ENCODE peak calls at places on chromosomes 3 and 15, in ten cellular contexts. One of them, this sample, is unnamed.
A peak's percentile ranks its signal among the peaks of the same experiment; 100 is the strongest.

GRCh38 chr3:4719011-4719649 is 226.0 kb downstream of the ITPR1 start:
- DNase-seq in aorta: no peak
- DNase-seq in COR-L47: no peak
- DNase-seq in activated T-cell treated with anti-CD3 and anti-CD28 coated beads, Interleukin-2, amount 50 U/mL, for 4 hours: no peak
- DNase-seq in kidney tubule cell: peak; percentile 30
- DNase-seq in stromal cell of bone marrow: no peak
- DNase-seq in stimulated activated CD8-positive, alpha-beta memory T cell treated with anti-CD3 and anti-CD28 coated beads, Interleukin-15, amount 100 ng/mL, for 4 hours: no peak
- DNase-seq in T-cell: no peak
- DNase-seq in BJ: no peak
- DNase-seq in uterus: no peak
- DNase-seq in this sample: no peak

GRCh38 chr3:171320721-171321120 is 139.5 kb downstream of the TNIK start:
- DNase-seq in kidney tubule cell: no peak
- DNase-seq in activated T-cell treated with anti-CD3 and anti-CD28 coated beads, Interleukin-2, amount 50 U/mL, for 4 hours: no peak
- DNase-seq in stromal cell of bone marrow: no peak
- DNase-seq in BJ: no peak
- DNase-seq in aorta: no peak
- DNase-seq in stimulated activated CD8-positive, alpha-beta memory T cell treated with anti-CD3 and anti-CD28 coated beads, Interleukin-15, amount 100 ng/mL, for 4 hours: no peak
- DNase-seq in uterus: no peak
- DNase-seq in COR-L47: no peak
- DNase-seq in T-cell: no peak
- DNase-seq in this sample: no peak

GRCh38 chr3:196016485-196016884 is 65.4 kb downstream of the TFRC start:
- DNase-seq in stromal cell of bone marrow: peak; percentile 61
- DNase-seq in T-cell: no peak
- DNase-seq in kidney tubule cell: peak; percentile 45
- DNase-seq in stimulated activated CD8-positive, alpha-beta memory T cell treated with anti-CD3 and anti-CD28 coated beads, Interleukin-15, amount 100 ng/mL, for 4 hours: no peak
- DNase-seq in activated T-cell treated with anti-CD3 and anti-CD28 coated beads, Interleukin-2, amount 50 U/mL, for 4 hours: no peak
- DNase-seq in COR-L47: no peak
- DNase-seq in aorta: no peak
- DNase-seq in uterus: no peak
- DNase-seq in BJ: peak; percentile 10
- DNase-seq in this sample: no peak

GRCh38 chr3:49462222-49462621 is 7.8 kb upstream of the DAG1 start:
- DNase-seq in kidney tubule cell: peak; percentile 75
- DNase-seq in stromal cell of bone marrow: no peak
- DNase-seq in aorta: no peak
- DNase-seq in activated T-cell treated with anti-CD3 and anti-CD28 coated beads, Interleukin-2, amount 50 U/mL, for 4 hours: no peak
- DNase-seq in uterus: no peak
- DNase-seq in BJ: no peak
- DNase-seq in T-cell: no peak
- DNase-seq in COR-L47: no peak
- DNase-seq in stimulated activated CD8-positive, alpha-beta memory T cell treated with anti-CD3 and anti-CD28 coated beads, Interleukin-15, amount 100 ng/mL, for 4 hours: no peak
- DNase-seq in this sample: no peak

GRCh38 chr3:112143689-112144088 is 10.6 kb upstream of the GCSAM start:
- DNase-seq in COR-L47: no peak
- DNase-seq in uterus: no peak
- DNase-seq in aorta: no peak
- DNase-seq in stromal cell of bone marrow: no peak
- DNase-seq in activated T-cell treated with anti-CD3 and anti-CD28 coated beads, Interleukin-2, amount 50 U/mL, for 4 hours: no peak
- DNase-seq in T-cell: no peak
- DNase-seq in stimulated activated CD8-positive, alpha-beta memory T cell treated with anti-CD3 and anti-CD28 coated beads, Interleukin-15, amount 100 ng/mL, for 4 hours: no peak
- DNase-seq in BJ: no peak
- DNase-seq in kidney tubule cell: no peak
- DNase-seq in this sample: no peak

GRCh38 chr15:59953392-59953883 is 50.7 kb upstream of the FOXB1 start:
- DNase-seq in T-cell: no peak
- DNase-seq in BJ: no peak
- DNase-seq in stimulated activated CD8-positive, alpha-beta memory T cell treated with anti-CD3 and anti-CD28 coated beads, Interleukin-15, amount 100 ng/mL, for 4 hours: no peak
- DNase-seq in aorta: no peak
- DNase-seq in kidney tubule cell: peak; percentile 26
- DNase-seq in activated T-cell treated with anti-CD3 and anti-CD28 coated beads, Interleukin-2, amount 50 U/mL, for 4 hours: no peak
- DNase-seq in COR-L47: peak; percentile 91
- DNase-seq in stromal cell of bone marrow: no peak
- DNase-seq in uterus: no peak
- DNase-seq in this sample: no peak

GRCh38 chr3:125137432-125138033 is 75.0 kb downstream of the SLC12A8 start:
- DNase-seq in aorta: no peak
- DNase-seq in COR-L47: no peak
- DNase-seq in BJ: no peak
- DNase-seq in uterus: peak; percentile 34
- DNase-seq in T-cell: no peak
- DNase-seq in stimulated activated CD8-positive, alpha-beta memory T cell treated with anti-CD3 and anti-CD28 coated beads, Interleukin-15, amount 100 ng/mL, for 4 hours: no peak
- DNase-seq in activated T-cell treated with anti-CD3 and anti-CD28 coated beads, Interleukin-2, amount 50 U/mL, for 4 hours: no peak
- DNase-seq in stromal cell of bone marrow: peak; percentile 84
- DNase-seq in kidney tubule cell: peak; percentile 52
- DNase-seq in this sample: no peak

GRCh38 chr3:150133293-150133692 is 162.6 kb upstream of the PFN2 start:
- DNase-seq in COR-L47: no peak
- DNase-seq in BJ: no peak
- DNase-seq in stromal cell of bone marrow: no peak
- DNase-seq in uterus: no peak
- DNase-seq in T-cell: no peak
- DNase-seq in stimulated activated CD8-positive, alpha-beta memory T cell treated with anti-CD3 and anti-CD28 coated beads, Interleukin-15, amount 100 ng/mL, for 4 hours: no peak
- DNase-seq in kidney tubule cell: peak; percentile 70
- DNase-seq in activated T-cell treated with anti-CD3 and anti-CD28 coated beads, Interleukin-2, amount 50 U/mL, for 4 hours: no peak
- DNase-seq in aorta: no peak
- DNase-seq in this sample: no peak

GRCh38 chr15:45780352-45780751 is 145.5 kb downstream of the SQOR start:
- DNase-seq in COR-L47: no peak
- DNase-seq in uterus: no peak
- DNase-seq in activated T-cell treated with anti-CD3 and anti-CD28 coated beads, Interleukin-2, amount 50 U/mL, for 4 hours: no peak
- DNase-seq in T-cell: no peak
- DNase-seq in stromal cell of bone marrow: no peak
- DNase-seq in aorta: no peak
- DNase-seq in kidney tubule cell: no peak
- DNase-seq in stimulated activated CD8-positive, alpha-beta memory T cell treated with anti-CD3 and anti-CD28 coated beads, Interleukin-15, amount 100 ng/mL, for 4 hours: no peak
- DNase-seq in BJ: no peak
- DNase-seq in this sample: no peak

GRCh38 chr3:107850681-107851080 is 240.2 kb downstream of the CD47 start:
- DNase-seq in BJ: no peak
- DNase-seq in kidney tubule cell: no peak
- DNase-seq in COR-L47: no peak
- DNase-seq in aorta: no peak
- DNase-seq in stromal cell of bone marrow: no peak
- DNase-seq in uterus: no peak
- DNase-seq in T-cell: no peak
- DNase-seq in activated T-cell treated with anti-CD3 and anti-CD28 coated beads, Interleukin-2, amount 50 U/mL, for 4 hours: no peak
- DNase-seq in stimulated activated CD8-positive, alpha-beta memory T cell treated with anti-CD3 and anti-CD28 coated beads, Interleukin-15, amount 100 ng/mL, for 4 hours: no peak
- DNase-seq in this sample: no peak

GRCh38 chr3:128435058-128435457 is 31.6 kb downstream of the DNAJB8 start:
- DNase-seq in COR-L47: no peak
- DNase-seq in T-cell: no peak
- DNase-seq in aorta: no peak
- DNase-seq in stromal cell of bone marrow: no peak
- DNase-seq in kidney tubule cell: peak; percentile 33
- DNase-seq in activated T-cell treated with anti-CD3 and anti-CD28 coated beads, Interleukin-2, amount 50 U/mL, for 4 hours: no peak
- DNase-seq in stimulated activated CD8-positive, alpha-beta memory T cell treated with anti-CD3 and anti-CD28 coated beads, Interleukin-15, amount 100 ng/mL, for 4 hours: no peak
- DNase-seq in uterus: no peak
- DNase-seq in BJ: no peak
- DNase-seq in this sample: no peak

GRCh38 chr3:40580494-40581091 is 55.8 kb downstream of the ZNF621 start:
- DNase-seq in T-cell: peak; percentile 49
- DNase-seq in kidney tubule cell: peak; percentile 66
- DNase-seq in activated T-cell treated with anti-CD3 and anti-CD28 coated beads, Interleukin-2, amount 50 U/mL, for 4 hours: peak; percentile 48
- DNase-seq in stromal cell of bone marrow: peak; percentile 50
- DNase-seq in aorta: peak; percentile 72
- DNase-seq in stimulated activated CD8-positive, alpha-beta memory T cell treated with anti-CD3 and anti-CD28 coated beads, Interleukin-15, amount 100 ng/mL, for 4 hours: no peak
- DNase-seq in BJ: no peak
- DNase-seq in uterus: peak; percentile 65
- DNase-seq in COR-L47: peak; percentile 48
- DNase-seq in this sample: peak; percentile 67

GRCh38 chr15:61598655-61599054 is 369.6 kb upstream of the RORA start:
- DNase-seq in activated T-cell treated with anti-CD3 and anti-CD28 coated beads, Interleukin-2, amount 50 U/mL, for 4 hours: no peak
- DNase-seq in T-cell: no peak
- DNase-seq in uterus: no peak
- DNase-seq in BJ: no peak
- DNase-seq in stromal cell of bone marrow: no peak
- DNase-seq in aorta: no peak
- DNase-seq in stimulated activated CD8-positive, alpha-beta memory T cell treated with anti-CD3 and anti-CD28 coated beads, Interleukin-15, amount 100 ng/mL, for 4 hours: no peak
- DNase-seq in COR-L47: no peak
- DNase-seq in kidney tubule cell: no peak
- DNase-seq in this sample: no peak

GRCh38 chr3:53196575-53197407 is 35.8 kb downstream of the PRKCD start:
- DNase-seq in aorta: no peak
- DNase-seq in BJ: peak; percentile 7
- DNase-seq in uterus: no peak
- DNase-seq in stimulated activated CD8-positive, alpha-beta memory T cell treated with anti-CD3 and anti-CD28 coated beads, Interleukin-15, amount 100 ng/mL, for 4 hours: no peak
- DNase-seq in T-cell: peak; percentile 23
- DNase-seq in stromal cell of bone marrow: no peak
- DNase-seq in COR-L47: no peak
- DNase-seq in kidney tubule cell: peak; percentile 17
- DNase-seq in activated T-cell treated with anti-CD3 and anti-CD28 coated beads, Interleukin-2, amount 50 U/mL, for 4 hours: peak; percentile 29
- DNase-seq in this sample: peak; percentile 66

GRCh38 chr3:55897573-55898224 is 410.6 kb upstream of the WNT5A start:
- DNase-seq in stimulated activated CD8-positive, alpha-beta memory T cell treated with anti-CD3 and anti-CD28 coated beads, Interleukin-15, amount 100 ng/mL, for 4 hours: no peak
- DNase-seq in BJ: no peak
- DNase-seq in T-cell: no peak
- DNase-seq in aorta: no peak
- DNase-seq in stromal cell of bone marrow: no peak
- DNase-seq in activated T-cell treated with anti-CD3 and anti-CD28 coated beads, Interleukin-2, amount 50 U/mL, for 4 hours: no peak
- DNase-seq in COR-L47: no peak
- DNase-seq in kidney tubule cell: peak; percentile 29
- DNase-seq in uterus: no peak
- DNase-seq in this sample: no peak

GRCh38 chr3:13122101-13123055 is 49.1 kb upstream of the IQSEC1 start:
- DNase-seq in stromal cell of bone marrow: no peak
- DNase-seq in BJ: no peak
- DNase-seq in stimulated activated CD8-positive, alpha-beta memory T cell treated with anti-CD3 and anti-CD28 coated beads, Interleukin-15, amount 100 ng/mL, for 4 hours: no peak
- DNase-seq in kidney tubule cell: no peak
- DNase-seq in activated T-cell treated with anti-CD3 and anti-CD28 coated beads, Interleukin-2, amount 50 U/mL, for 4 hours: no peak
- DNase-seq in COR-L47: no peak
- DNase-seq in uterus: no peak
- DNase-seq in aorta: peak; percentile 24
- DNase-seq in T-cell: no peak
- DNase-seq in this sample: no peak

GRCh38 chr3:157132936-157133335 is 27.0 kb downstream of the CCNL1 start:
- DNase-seq in BJ: no peak
- DNase-seq in stromal cell of bone marrow: no peak
- DNase-seq in activated T-cell treated with anti-CD3 and anti-CD28 coated beads, Interleukin-2, amount 50 U/mL, for 4 hours: no peak
- DNase-seq in stimulated activated CD8-positive, alpha-beta memory T cell treated with anti-CD3 and anti-CD28 coated beads, Interleukin-15, amount 100 ng/mL, for 4 hours: no peak
- DNase-seq in COR-L47: no peak
- DNase-seq in uterus: no peak
- DNase-seq in kidney tubule cell: peak; percentile 60
- DNase-seq in T-cell: no peak
- DNase-seq in aorta: no peak
- DNase-seq in this sample: no peak

GRCh38 chr15:88725305-88726220 is 77.7 kb upstream of the ACAN start:
- DNase-seq in stromal cell of bone marrow: no peak
- DNase-seq in T-cell: no peak
- DNase-seq in uterus: no peak
- DNase-seq in aorta: no peak
- DNase-seq in stimulated activated CD8-positive, alpha-beta memory T cell treated with anti-CD3 and anti-CD28 coated beads, Interleukin-15, amount 100 ng/mL, for 4 hours: no peak
- DNase-seq in kidney tubule cell: no peak
- DNase-seq in activated T-cell treated with anti-CD3 and anti-CD28 coated beads, Interleukin-2, amount 50 U/mL, for 4 hours: no peak
- DNase-seq in BJ: no peak
- DNase-seq in COR-L47: no peak
- DNase-seq in this sample: no peak

GRCh38 chr15:63668601-63669000 is 71.4 kb downstream of the FBXL22 start:
- DNase-seq in stimulated activated CD8-positive, alpha-beta memory T cell treated with anti-CD3 and anti-CD28 coated beads, Interleukin-15, amount 100 ng/mL, for 4 hours: no peak
- DNase-seq in aorta: no peak
- DNase-seq in BJ: no peak
- DNase-seq in activated T-cell treated with anti-CD3 and anti-CD28 coated beads, Interleukin-2, amount 50 U/mL, for 4 hours: no peak
- DNase-seq in kidney tubule cell: no peak
- DNase-seq in uterus: no peak
- DNase-seq in T-cell: no peak
- DNase-seq in COR-L47: no peak
- DNase-seq in stromal cell of bone marrow: no peak
- DNase-seq in this sample: peak; percentile 21

This sample was measured in GM20000.